ENCODE peak calls at places on chromosome 6, in six cellular contexts. J is AG04449, P is endodermal cell, M is CD14-positive monocyte, T is fibroblast of mammary gland, Q is endothelial cell. L is an unnamed sample.

GRCh38 chr6:25006565-25007001 is 70.8 kb upstream of the RIPOR2 start:
- DNase-seq in Q (peak), P (no peak), M (peak), T (peak), J (no peak), L (no peak)

GRCh38 chr6:142943746-142944125 is 1.2 kb downstream of the HIVEP2 start:
- DNase-seq in P (peak), T (peak), Q (peak), M (no peak), J (no peak), L (no peak)

GRCh38 chr6:48474136-48474535 is 363.1 kb upstream of the PTCHD4 start:
- DNase-seq in Q (no peak), T (no peak), J (no peak), M (no peak), P (no peak), L (no peak)

GRCh38 chr6:158040051-158040803 is 58.6 kb downstream of the SYNJ2 start:
- DNase-seq in Q (no peak), J (peak), T (peak), M (no peak), P (no peak), L (peak)

GRCh38 chr6:40308533-40309306 is 278.4 kb downstream of the LRFN2 start:
- DNase-seq in J (no peak), Q (peak), M (no peak), T (peak), P (peak), L (peak)

GRCh38 chr6:30857537-30857936 is 26.8 kb upstream of the DDR1 start:
- DNase-seq in P (no peak), T (no peak), J (no peak), Q (no peak), M (no peak), L (no peak)

GRCh38 chr6:14596410-14596809 is 478.8 kb downstream of the CD83 start:
- DNase-seq in J (no peak), M (peak), P (peak), T (peak), Q (no peak), L (no peak)

GRCh38 chr6:167559675-167560479 is 235.0 kb downstream of the TTLL2 start:
- DNase-seq in Q (no peak), M (no peak), P (no peak), T (no peak), J (no peak), L (no peak)

GRCh38 chr6:33747823-33748222 is 1.1 kb upstream of the IP6K3 start:
- DNase-seq in J (no peak), M (no peak), T (no peak), P (no peak), Q (no peak), L (no peak)

GRCh38 chr6:75065524-75065923 is 140.3 kb downstream of the COL12A1 start:
- DNase-seq in T (peak), M (no peak), J (no peak), Q (no peak), P (peak), L (no peak)

GRCh38 chr6:44269921-44270525 is at the start of gene TMEM151B:
- DNase-seq in M (no peak), T (no peak), P (peak), J (no peak), Q (no peak), L (no peak)

GRCh38 chr6:55239099-55239498 is 64.8 kb downstream of the HCRTR2 start:
- DNase-seq in J (no peak), M (no peak), Q (no peak), T (peak), P (no peak), L (no peak)

GRCh38 chr6:56364482-56365313 is 117.3 kb upstream of the COL21A1 start:
- DNase-seq in M (no peak), J (peak), Q (no peak), P (no peak), T (peak), L (no peak)

GRCh38 chr6:127385668-127386385 is 42.4 kb upstream of the ECHDC1 start:
- DNase-seq in M (no peak), Q (no peak), T (no peak), J (no peak), P (no peak), L (no peak)

GRCh38 chr6:132741281-132741680 is 16.4 kb downstream of the VNN2 start:
- DNase-seq in T (no peak), Q (no peak), J (no peak), M (no peak), P (no peak), L (no peak)

GRCh38 chr6:31493875-31494694 is 3.9 kb upstream of the MICB start:
- DNase-seq in P (peak), J (no peak), Q (peak), M (peak), T (peak), L (no peak)

GRCh38 chr6:108254436-108255410 is 6.1 kb downstream of the SNX3 start:
- DNase-seq in M (no peak), P (no peak), J (no peak), Q (no peak), T (no peak), L (no peak)

GRCh38 chr6:108252055-108252454 is 8.8 kb downstream of the SNX3 start:
- DNase-seq in Q (no peak), P (no peak), M (no peak), J (no peak), T (no peak), L (no peak)

GRCh38 chr6:108251252-108251651 is 9.6 kb downstream of the SNX3 start:
- DNase-seq in M (no peak), J (no peak), P (no peak), T (no peak), Q (no peak), L (no peak)

GRCh38 chr6:108247965-108248536 is 12.8 kb downstream of the SNX3 start:
- DNase-seq in T (no peak), Q (no peak), M (no peak), J (no peak), P (no peak), L (no peak)

GRCh38 chr6:108250240-108250866 is 10.5 kb downstream of the SNX3 start:
- DNase-seq in J (no peak), Q (no peak), M (no peak), T (peak), P (peak), L (no peak)
- TF ChIP-seq CTCF in J (no peak), Q (peak), M (no peak), T (peak), P (peak), L (peak)

DNA sequence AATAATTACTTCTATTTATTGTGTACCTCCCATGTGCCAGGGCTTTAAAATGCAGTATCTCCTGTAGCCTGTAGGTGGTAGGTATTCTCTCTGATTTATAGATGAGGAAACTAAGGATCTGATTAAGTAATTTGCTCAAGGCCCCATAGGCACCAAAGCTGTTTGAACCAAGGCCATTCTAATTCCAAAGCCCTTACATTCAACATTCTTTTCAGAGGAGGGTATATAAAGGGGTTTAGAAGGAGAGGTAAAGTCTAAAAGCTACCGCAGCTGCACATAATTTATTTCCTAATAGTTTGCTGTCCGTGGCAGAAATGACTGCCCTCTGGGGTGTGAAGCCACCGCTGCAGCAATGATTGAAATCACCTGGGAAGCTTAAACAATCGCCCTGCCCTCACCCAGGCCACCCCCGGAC is 95.0 kb upstream of the FAM8A1 start:
- DNase-seq in T (peak), Q (no peak), M (no peak), P (no peak), J (no peak), L (no peak)
- TF ChIP-seq CTCF in T (peak), Q (peak), M (peak), P (peak), J (peak), L (peak)

GRCh38 chr6:16165641-16166040 is 36.8 kb downstream of the MYLIP start:
- DNase-seq in T (no peak), J (no peak), P (peak), Q (no peak), M (no peak), L (no peak)

GRCh38 chr6:16167219-16167618 is 38.3 kb downstream of the MYLIP start:
- DNase-seq in J (no peak), Q (no peak), P (no peak), M (no peak), T (no peak), L (no peak)

GRCh38 chr6:16163535-16164300 is 34.8 kb downstream of the MYLIP start:
- DNase-seq in T (peak), Q (no peak), P (no peak), J (no peak), M (no peak), L (no peak)

GRCh38 chr6:16168858-16169257 is 40.0 kb downstream of the MYLIP start:
- DNase-seq in T (peak), J (no peak), M (no peak), P (peak), Q (peak), L (no peak)

DNA sequence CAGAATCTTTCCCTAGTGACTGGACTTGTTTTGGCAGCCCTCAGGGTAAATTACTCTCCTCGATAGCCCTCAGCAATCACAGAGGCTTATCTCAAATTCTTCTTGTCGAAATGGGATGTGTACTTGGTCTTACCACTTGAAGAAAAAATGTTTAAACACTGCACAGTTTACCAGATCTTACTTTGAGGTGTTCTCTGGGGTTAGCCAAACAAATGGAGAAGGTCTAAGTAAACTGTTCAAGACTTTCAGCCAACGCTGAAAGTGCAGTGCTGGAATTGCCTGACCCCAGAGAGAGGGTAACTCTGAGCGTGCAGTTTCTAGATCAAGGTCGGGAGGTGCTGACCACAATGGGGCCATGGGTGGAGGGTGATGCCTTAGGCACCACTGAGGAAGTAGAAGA is 39.2 kb downstream of the MYLIP start:
- DNase-seq in J (no peak), P (no peak), T (no peak), Q (no peak), M (no peak), L (no peak)
- TF ChIP-seq CTCF in J (no peak), P (no peak), T (no peak), Q (no peak), M (no peak), L (no peak)

GRCh38 chr6:41630946-41631345 is 7.3 kb upstream of the MDFI start:
- DNase-seq in Q (no peak), P (peak), T (no peak), J (no peak), M (no peak), L (no peak)
- TF ChIP-seq CTCF in Q (no peak), P (no peak), T (no peak), J (no peak), M (no peak), L (no peak)

GRCh38 chr6:94251878-94252277 is 832.5 kb upstream of the EPHA7 start:
- DNase-seq in P (no peak), Q (no peak), T (no peak), M (no peak), J (no peak), L (no peak)

DNA sequence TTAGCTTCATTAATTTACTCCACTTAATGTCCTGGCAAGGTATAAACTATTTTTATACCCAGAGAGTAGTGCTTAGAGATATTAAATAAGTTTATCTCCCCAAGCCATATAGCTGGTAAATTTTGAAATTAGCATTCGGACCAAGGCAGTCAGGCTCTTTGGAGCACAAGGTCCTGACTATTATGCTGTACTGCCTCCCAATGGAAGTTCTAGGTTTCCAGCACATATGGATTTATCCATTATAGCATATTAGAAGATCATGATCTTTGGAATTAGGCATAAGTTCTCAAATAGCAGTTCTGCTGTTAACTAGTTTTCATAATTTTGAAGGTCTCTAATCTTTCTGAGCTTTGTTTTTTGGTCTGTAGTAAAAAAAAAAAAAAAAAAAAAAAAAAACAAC is 835.3 kb upstream of the EPHA7 start:
- DNase-seq in T (peak), M (no peak), Q (no peak), P (no peak), J (no peak), L (no peak)
- TF ChIP-seq CTCF in T (peak), M (no peak), Q (no peak), P (peak), J (no peak), L (no peak)

GRCh38 chr6:97473979-97474378 is 191.0 kb upstream of the MMS22L start:
- DNase-seq in J (no peak), P (no peak), M (no peak), Q (no peak), T (no peak), L (no peak)
- TF ChIP-seq CTCF in J (no peak), P (peak), M (no peak), Q (no peak), T (no peak), L (no peak)

GRCh38 chr6:105402090-105402980 is 547 bp downstream of the PREP start:
- DNase-seq in J (no peak), M (peak), T (peak), Q (peak), P (peak), L (no peak)
- TF ChIP-seq CTCF in J (no peak), M (no peak), T (no peak), Q (no peak), P (no peak), L (peak)

GRCh38 chr6:169561665-169562064 is 140.2 kb downstream of the WDR27 start:
- DNase-seq in J (no peak), T (no peak), Q (no peak), M (no peak), P (no peak), L (no peak)

GRCh38 chr6:169567809-169568208 is 134.0 kb downstream of the WDR27 start:
- DNase-seq in Q (no peak), M (no peak), J (no peak), T (peak), P (no peak), L (no peak)

GRCh38 chr6:169566961-169567360 is 134.9 kb downstream of the WDR27 start:
- DNase-seq in T (no peak), Q (no peak), M (no peak), P (no peak), J (no peak), L (no peak)

GRCh38 chr6:169566319-169566718 is 135.5 kb downstream of the WDR27 start:
- DNase-seq in T (no peak), P (no peak), M (no peak), Q (no peak), J (no peak), L (no peak)

DNA sequence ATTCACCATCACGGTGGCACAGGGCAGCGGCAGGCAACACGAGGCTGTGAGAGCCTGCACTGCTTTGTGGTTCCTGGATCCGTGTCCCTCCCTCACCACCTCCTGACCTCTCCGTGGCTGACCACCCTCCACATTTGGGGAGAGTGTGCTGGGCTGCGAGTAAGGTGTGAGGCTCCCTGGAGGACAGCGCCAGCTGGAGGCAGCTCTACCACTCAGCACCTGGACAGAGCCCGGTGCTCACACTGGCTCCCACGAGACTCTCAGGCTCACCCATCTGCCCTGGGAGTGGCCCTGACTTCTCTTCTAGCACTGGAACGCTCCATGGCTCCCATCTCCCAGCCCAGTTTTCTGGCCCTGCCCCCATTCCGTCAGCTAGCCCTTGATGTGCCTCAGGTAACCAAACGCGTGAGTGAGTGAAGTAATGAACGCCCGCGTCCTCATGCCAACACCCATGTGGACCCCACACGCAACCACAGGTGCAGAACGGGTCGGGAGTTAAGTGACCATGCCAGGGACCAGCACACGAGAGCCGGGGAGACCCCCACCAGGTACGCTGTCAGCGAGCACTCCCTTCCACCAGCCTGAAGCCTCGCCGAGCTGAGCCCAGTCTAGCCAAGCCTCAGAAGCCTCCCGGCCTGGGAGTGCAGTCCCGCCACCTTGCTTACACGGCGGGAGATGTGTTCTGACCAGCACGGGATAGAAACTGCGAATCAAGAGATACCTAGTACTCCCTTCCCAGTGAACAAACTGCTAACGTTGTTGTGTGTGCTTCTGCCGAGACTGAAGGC is 137.2 kb downstream of the WDR27 start:
- DNase-seq in M (no peak), Q (no peak), J (no peak), P (no peak), T (no peak), L (no peak)
- TF ChIP-seq CTCF in M (no peak), Q (no peak), J (no peak), P (peak), T (no peak), L (no peak)

GRCh38 chr6:2746557-2747061 is 4.1 kb downstream of the MYLK4 start:
- DNase-seq in Q (no peak), J (no peak), P (peak), T (no peak), M (no peak), L (no peak)

GRCh38 chr6:2745246-2745645 is 5.5 kb downstream of the MYLK4 start:
- DNase-seq in M (no peak), P (no peak), T (no peak), J (no peak), Q (no peak), L (no peak)

GRCh38 chr6:2743280-2744205 is 7.2 kb downstream of the MYLK4 start:
- DNase-seq in J (no peak), P (no peak), M (no peak), Q (no peak), T (no peak), L (no peak)

GRCh38 chr6:2744778-2745177 is 5.9 kb downstream of the MYLK4 start:
- DNase-seq in J (no peak), T (no peak), Q (no peak), P (no peak), M (no peak), L (no peak)

DNA sequence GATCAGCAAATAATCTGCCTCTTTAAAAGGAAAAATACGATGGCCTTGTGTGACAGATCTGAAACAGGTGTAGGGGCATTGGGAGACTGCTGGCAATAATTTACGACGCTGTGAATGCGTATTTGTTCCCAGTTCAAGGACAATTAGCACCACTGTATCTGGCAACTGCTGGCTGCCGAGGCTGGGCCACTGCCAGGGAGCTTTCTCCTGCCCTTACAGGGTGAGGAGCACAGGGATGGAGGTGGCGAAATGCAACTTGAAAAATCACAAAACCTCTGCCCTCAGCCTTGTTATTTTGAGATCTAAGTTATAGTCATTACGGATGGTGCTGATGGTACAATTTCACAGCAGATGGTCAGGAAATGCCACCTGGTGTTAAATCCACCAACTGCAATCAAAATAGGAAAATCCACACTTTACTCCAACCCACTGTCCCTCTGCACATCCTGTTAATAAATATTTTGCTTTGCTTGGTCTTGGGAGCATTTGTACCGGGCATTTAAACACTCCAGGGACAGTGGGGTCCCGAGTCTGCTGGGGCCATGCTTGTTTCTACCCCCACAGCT is 6.4 kb downstream of the MYLK4 start:
- DNase-seq in P (no peak), M (no peak), T (no peak), Q (no peak), J (no peak), L (no peak)
- TF ChIP-seq CTCF in P (peak), M (peak), T (peak), Q (no peak), J (peak), L (peak)

L was measured in AG04450.